ENCODE peak calls at places on chromosomes 4 and X, in seven cellular contexts. F is psoas muscle, H is tibial nerve, C is cardiac muscle cell, K is aorta, R is uterus, M is IMR-90. E is an unnamed sample.

GRCh38 chrX:3362956-3363355 is 16.5 kb upstream of the MXRA5 start:
- DNase-seq in F (no peak), H (no peak), C (no peak), K (no peak), R (no peak), M (no peak), E (no peak)

GRCh38 chrX:137430984-137431475 is 134.9 kb upstream of the ZIC3 start:
- DNase-seq in F (no peak), H (no peak), C (no peak), K (no peak), R (no peak), M (no peak), E (no peak)

GRCh38 chr4:144894525-144894924 is 203.5 kb downstream of the ANAPC10 start:
- DNase-seq in F (peak; percentile 65), H (no peak), C (peak; percentile 94), K (no peak), R (no peak), M (peak; percentile 48), E (no peak)

GRCh38 chrX:112818114-112819012 is 22.3 kb downstream of the AMOT start:
- DNase-seq in F (no peak), H (no peak), C (no peak), K (no peak), R (no peak), M (no peak), E (peak; percentile 8)

GRCh38 chr4:39022241-39022640 is 10.0 kb downstream of the TMEM156 start:
- DNase-seq in F (no peak), H (no peak), C (no peak), K (no peak), R (no peak), M (no peak), E (no peak)

GRCh38 chrX:111467896-111468295 is 43.5 kb upstream of the SERTM2 start:
- DNase-seq in F (peak; percentile 60), H (no peak), C (no peak), K (peak; percentile 71), R (peak; percentile 30), M (no peak), E (peak; percentile 33)

GRCh38 chrX:15056044-15056443 is 182.8 kb downstream of the MOSPD2 start:
- DNase-seq in F (no peak), H (no peak), C (no peak), K (no peak), R (no peak), M (peak; percentile 10), E (no peak)

GRCh38 chr4:29539226-29539625 is 1180.9 kb upstream of the PCDH7 start:
- DNase-seq in F (no peak), H (no peak), C (peak; percentile 2), K (no peak), R (no peak), M (peak; percentile 20), E (no peak)

GRCh38 chr4:119525005-119525749 is 103.4 kb downstream of the PDE5A start:
- DNase-seq in F (no peak), H (no peak), C (peak; percentile 77), K (no peak), R (no peak), M (peak; percentile 91), E (no peak)

GRCh38 chrX:121894756-121895155 is 847.3 kb downstream of the GLUD2 start:
- DNase-seq in F (no peak), H (no peak), C (no peak), K (no peak), R (no peak), M (no peak), E (no peak)

GRCh38 chr4:42280327-42281095 is 116.8 kb upstream of the SHISA3 start:
- DNase-seq in F (no peak), H (no peak), C (peak; percentile 46), K (no peak), R (no peak), M (peak; percentile 21), E (no peak)
- H3K4me1 ChIP-seq in F (no peaks in the 10 kb centered on the region), H (peaks cover 24% of the 10 kb centered on the region), C (no peaks in the 10 kb centered on the region), K (no peaks in the 10 kb centered on the region), R (no peaks in the 10 kb centered on the region), M (no peaks in the 10 kb centered on the region), E (peaks cover 11% of the 10 kb centered on the region)

GRCh38 chr4:535181-535923 is 36.3 kb downstream of the PIGG start:
- DNase-seq in F (no peak), H (no peak), C (no peak), K (no peak), R (no peak), M (no peak), E (no peak)

GRCh38 chr4:535924-536281 is 36.9 kb downstream of the PIGG start:
- DNase-seq in F (no peak), H (no peak), C (no peak), K (peak; percentile 66), R (no peak), M (no peak), E (no peak)

GRCh38 chr4:537436-538264 is 38.4 kb downstream of the TMEM271 start:
- DNase-seq in F (no peak), H (no peak), C (no peak), K (peak; percentile 73), R (no peak), M (no peak), E (peak; percentile 55)

GRCh38 chr4:534576-535151 is 35.7 kb downstream of the PIGG start:
- DNase-seq in F (no peak), H (no peak), C (no peak), K (no peak), R (no peak), M (no peak), E (no peak)

DNA sequence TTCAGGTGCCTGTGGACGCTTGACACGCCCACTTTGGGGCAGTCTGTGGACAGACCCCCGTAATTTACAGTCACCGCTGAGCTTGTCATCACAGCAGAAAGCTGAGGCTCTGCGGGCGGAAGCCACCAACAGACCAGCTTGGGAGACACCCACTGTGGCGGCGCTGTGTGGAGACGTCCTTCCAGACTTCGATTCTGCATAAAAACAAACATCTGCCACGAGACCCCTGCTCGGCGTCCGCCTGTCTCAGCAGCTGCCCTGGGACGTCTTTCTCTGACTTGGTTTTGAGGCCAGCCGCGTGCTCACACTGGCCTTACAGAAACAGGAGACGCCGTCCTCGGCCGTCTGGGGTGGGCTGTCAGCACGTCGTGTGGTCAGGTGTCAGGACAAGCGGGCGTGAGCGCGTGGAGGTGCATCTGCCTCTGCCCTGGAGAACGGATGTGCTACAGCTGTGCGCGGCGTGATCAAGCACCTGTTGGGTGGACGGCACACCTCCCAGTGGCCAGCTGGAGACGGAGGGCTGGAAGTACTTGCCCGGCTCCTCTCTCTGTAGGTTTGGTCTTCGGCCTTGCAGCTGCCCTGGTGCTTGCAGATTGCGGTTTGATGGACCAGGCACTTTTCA is 37.5 kb downstream of the PIGG start:
- DNase-seq in F (no peak), H (no peak), C (no peak), K (peak; percentile 72), R (no peak), M (no peak), E (no peak)
- H3K36me3 ChIP-seq in F (no peaks in the 10 kb centered on the region), H (no peaks in the 10 kb centered on the region), C (peaks cover 11% of the 10 kb centered on the region), K (no peaks in the 10 kb centered on the region), R (no peaks in the 10 kb centered on the region), M (peaks cover 46% of the 10 kb centered on the region), E (peaks cover 70% of the 10 kb centered on the region)

GRCh38 chrX:134670241-134670811 is 12.1 kb upstream of the PLAC1 start:
- DNase-seq in F (peak; percentile 55), H (no peak), C (peak; percentile 72), K (no peak), R (no peak), M (peak; percentile 83), E (no peak)
- H3K4me1 ChIP-seq in F (no peaks in the 10 kb centered on the region), H (no peaks in the 10 kb centered on the region), C (no peaks in the 10 kb centered on the region), K (no peaks in the 10 kb centered on the region), R (no peaks in the 10 kb centered on the region), M (peaks cover 20% of the 10 kb centered on the region), E (no peaks in the 10 kb centered on the region)

GRCh38 chr4:3114377-3114776 is 39.9 kb downstream of the HTT start:
- DNase-seq in F (no peak), H (no peak), C (no peak), K (no peak), R (no peak), M (peak; percentile 48), E (no peak)

GRCh38 chr4:3112979-3113469 is 38.5 kb downstream of the HTT start:
- DNase-seq in F (no peak), H (no peak), C (peak; percentile 36), K (no peak), R (no peak), M (peak; percentile 49), E (no peak)

GRCh38 chr4:3108211-3108610 is 33.7 kb downstream of the HTT start:
- DNase-seq in F (no peak), H (no peak), C (no peak), K (no peak), R (no peak), M (peak; percentile 37), E (no peak)

GRCh38 chr4:3112241-3112978 is 37.9 kb downstream of the HTT start:
- DNase-seq in F (no peak), H (no peak), C (no peak), K (no peak), R (no peak), M (no peak), E (no peak)

GRCh38 chr4:3111461-3111860 is 37.0 kb downstream of the HTT start:
- DNase-seq in F (no peak), H (no peak), C (peak; percentile 71), K (no peak), R (no peak), M (peak; percentile 82), E (no peak)
- H3K36me3 ChIP-seq in F (peaks cover 4% of the 10 kb centered on the region), H (peaks cover 17% of the 10 kb centered on the region), C (peaks cover 35% of the 10 kb centered on the region), K (peaks cover 9% of the 10 kb centered on the region), R (no peaks in the 10 kb centered on the region), M (peaks cover 30% of the 10 kb centered on the region), E (peaks cover 12% of the 10 kb centered on the region)

GRCh38 chr4:52711271-52711670 is 40.0 kb downstream of the ERVMER34-1 start:
- DNase-seq in F (no peak), H (no peak), C (no peak), K (no peak), R (no peak), M (no peak), E (no peak)

GRCh38 chr4:52711834-52712171 is 39.4 kb downstream of the ERVMER34-1 start:
- DNase-seq in F (no peak), H (no peak), C (no peak), K (no peak), R (no peak), M (no peak), E (no peak)

GRCh38 chr4:52712172-52712990 is 38.8 kb downstream of the ERVMER34-1 start:
- DNase-seq in F (peak; percentile 99), H (peak; percentile 96), C (peak; percentile 98), K (peak; percentile 99), R (peak; percentile 98), M (peak; percentile 93), E (peak; percentile 99)

GRCh38 chr4:52713456-52713937 is 37.7 kb downstream of the ERVMER34-1 start:
- DNase-seq in F (no peak), H (no peak), C (peak; percentile 14), K (no peak), R (no peak), M (peak; percentile 5), E (peak; percentile 46)

GRCh38 chr4:52712991-52713275 is 38.3 kb downstream of the ERVMER34-1 start:
- DNase-seq in F (no peak), H (no peak), C (no peak), K (no peak), R (no peak), M (no peak), E (no peak)
- H3K4me1 ChIP-seq in F (peaks cover 25% of the 10 kb centered on the region), H (peaks cover 25% of the 10 kb centered on the region), C (peaks cover 17% of the 10 kb centered on the region), K (no peaks in the 10 kb centered on the region), R (peaks cover 10% of the 10 kb centered on the region), M (no peaks in the 10 kb centered on the region), E (peaks cover 32% of the 10 kb centered on the region)

GRCh38 chr4:2925931-2926860 is 37.0 kb downstream of the NOP14 start:
- DNase-seq in F (peak; percentile 46), H (no peak), C (no peak), K (peak; percentile 69), R (peak; percentile 15), M (no peak), E (no peak)
- H3K36me3 ChIP-seq in F (peaks cover 6% of the 10 kb centered on the region), H (peaks cover 16% of the 10 kb centered on the region), C (peaks cover 30% of the 10 kb centered on the region), K (no peaks in the 10 kb centered on the region), R (no peaks in the 10 kb centered on the region), M (peaks cover 75% of the 10 kb centered on the region), E (peaks cover 33% of the 10 kb centered on the region)